ENCODE peak calls at places on chromosomes 5 and 9, in five cellular contexts. L, O, E, S and J are unnamed samples. For H3K27me3, the result is how much of the 10 kb centered on the place peaks cover.

GRCh38 chr5:43000198-43000840 is 39.8 kb downstream of the ANXA2R start:
- DNase-seq in O (no peak), S (peak), L (no peak), E (no peak), J (no peak)

GRCh38 chr5:72036951-72037350 is 70.3 kb upstream of the MAP1B start:
- DNase-seq in O (no peak), E (no peak), L (no peak), S (peak), J (no peak)

GRCh38 chr9:137479892-137480685 is 21.0 kb upstream of the NSMF start:
- DNase-seq in E (no peak), S (no peak), L (no peak), O (no peak), J (no peak)

GRCh38 chr5:53406630-53407316 is 73.7 kb upstream of the FST start:
- DNase-seq in S (peak), E (no peak), O (no peak), L (no peak), J (no peak)

GRCh38 chr5:14109041-14109747 is 33.9 kb upstream of the TRIO start:
- DNase-seq in E (no peak), L (no peak), O (no peak), S (peak), J (no peak)

GRCh38 chr5:124235031-124235562 is 511.3 kb downstream of the ZNF608 start:
- DNase-seq in O (no peak), L (no peak), S (no peak), E (no peak), J (no peak)

GRCh38 chr9:84261082-84261746 is 79.3 kb downstream of the SLC28A3 start:
- DNase-seq in E (peak), L (peak), S (peak), O (peak), J (peak)

GRCh38 chr5:38563624-38564023 is 7.2 kb upstream of the LIFR start:
- DNase-seq in S (no peak), E (no peak), O (no peak), L (peak), J (no peak)

GRCh38 chr5:159377653-159378052 is 47.4 kb upstream of the IL12B start:
- DNase-seq in E (no peak), L (no peak), S (no peak), O (no peak), J (no peak)

GRCh38 chr9:96031366-96031824 is 155.9 kb downstream of the ERCC6L2 start:
- DNase-seq in L (peak), S (no peak), E (no peak), O (peak), J (no peak)

GRCh38 chr5:151078490-151079262 is 2.2 kb downstream of the TNIP1 start:
- DNase-seq in E (no peak), L (no peak), O (no peak), S (no peak), J (no peak)

GRCh38 chr5:154002511-154003020 is 36.1 kb downstream of the FAM114A2 start:
- DNase-seq in E (no peak), O (no peak), L (no peak), S (no peak), J (no peak)

GRCh38 chr9:69104830-69105527 is 69.1 kb upstream of the TJP2 start:
- DNase-seq in L (peak), S (no peak), O (no peak), E (peak), J (no peak)

GRCh38 chr5:119470105-119470763 is 17.9 kb downstream of the HSD17B4 start:
- DNase-seq in L (no peak), O (no peak), E (no peak), S (no peak), J (no peak)

GRCh38 chr9:88458716-88459115 is 70.5 kb downstream of the SPIN1 start:
- DNase-seq in L (no peak), S (peak), O (no peak), E (no peak), J (peak)

GRCh38 chr5:123810253-123810652 is 298.3 kb downstream of the CSNK1G3 start:
- DNase-seq in E (no peak), O (no peak), L (peak), S (no peak), J (no peak)

GRCh38 chr5:138955672-138956295 is 80.6 kb upstream of the LRRTM2 start:
- DNase-seq in L (peak), O (no peak), S (no peak), E (no peak), J (no peak)

GRCh38 chr9:75083188-75083976 is 4.6 kb downstream of the NMRK1 start:
- DNase-seq in E (no peak), O (no peak), S (no peak), L (peak), J (no peak)

GRCh38 chr9:100216178-100216787 is 117.2 kb downstream of the INVS start:
- DNase-seq in O (no peak), L (peak), E (peak), S (peak), J (no peak)

GRCh38 chr9:113274474-113275146 is 762 bp downstream of the CDC26 start:
- DNase-seq in E (peak), O (no peak), S (peak), L (no peak), J (no peak)

GRCh38 chr9:115883467-115884329 is 269.9 kb upstream of the PAPPA start:
- DNase-seq in L (peak), O (peak), S (peak), E (peak), J (no peak)

GRCh38 chr5:11191673-11192072 is 430.6 kb upstream of the DAP start:
- DNase-seq in L (no peak), S (no peak), O (no peak), E (no peak), J (no peak)

GRCh38 chr5:149552038-149552494 is 827 bp upstream of the CSNK1A1 start:
- DNase-seq in L (no peak), O (no peak), E (no peak), S (no peak), J (no peak)

GRCh38 chr5:167452186-167452585 is 839.3 kb upstream of the WWC1 start:
- DNase-seq in E (no peak), S (peak), O (no peak), L (no peak), J (no peak)

GRCh38 chr9:105877719-105878118 is 183.4 kb downstream of the TMEM38B start:
- DNase-seq in S (no peak), L (no peak), O (no peak), E (no peak), J (no peak)

GRCh38 chr5:37776826-37777225 is 63.0 kb downstream of the GDNF start:
- DNase-seq in O (no peak), E (no peak), S (peak), L (no peak), J (peak)

GRCh38 chr5:171920765-171921391 is 85.6 kb downstream of the FBXW11 start:
- DNase-seq in E (no peak), S (no peak), O (no peak), L (no peak), J (no peak)

GRCh38 chr5:6432206-6432605 is 16.5 kb upstream of the UBE2QL1 start:
- DNase-seq in S (no peak), O (no peak), E (no peak), L (no peak), J (no peak)

GRCh38 chr5:69271376-69271775 is 36.7 kb downstream of the CDK7 start:
- DNase-seq in E (no peak), L (peak), O (peak), S (peak), J (no peak)

GRCh38 chr5:74072646-74073045 is 446.6 kb downstream of the ARHGEF28 start:
- DNase-seq in L (no peak), O (no peak), E (no peak), S (no peak), J (no peak)

GRCh38 chr9:96126321-96126881 is 175.6 kb downstream of the HSD17B3 start:
- DNase-seq in E (no peak), S (no peak), L (no peak), O (no peak), J (no peak)

GRCh38 chr5:178359738-178360137 is 127.1 kb upstream of the PHYKPL start:
- DNase-seq in O (no peak), L (no peak), E (no peak), S (no peak), J (no peak)

GRCh38 chr5:144028058-144028457 is 142.4 kb downstream of the YIPF5 start:
- DNase-seq in S (peak), E (no peak), O (peak), L (no peak), J (peak)

GRCh38 chr5:147037517-147038205 is 159.1 kb upstream of the PPP2R2B start:
- DNase-seq in L (no peak), O (no peak), S (peak), E (no peak), J (no peak)

GRCh38 chr5:91484662-91485061 is 101.5 kb upstream of the ARRDC3 start:
- DNase-seq in O (no peak), L (no peak), S (peak), E (no peak), J (no peak)

GRCh38 chr9:123473226-123473625 is 117.2 kb downstream of the CRB2 start:
- DNase-seq in E (no peak), L (no peak), O (no peak), S (no peak), J (no peak)

GRCh38 chr9:27519466-27520465 is 4.3 kb upstream of the IFNK start:
- DNase-seq in E (no peak), O (no peak), S (peak), L (no peak), J (no peak)

GRCh38 chr9:83628540-83628939 is 5.6 kb downstream of the IDNK start:
- DNase-seq in L (no peak), O (no peak), E (no peak), S (no peak), J (no peak)

GRCh38 chr9:128456613-128457061 is 831 bp downstream of the ODF2 start:
- DNase-seq in E (peak), O (peak), L (peak), S (peak), J (peak)

GRCh38 chr5:175201393-175201792 is 242.6 kb downstream of the DRD1 start:
- DNase-seq in O (no peak), E (no peak), L (no peak), S (peak), J (no peak)

DNA sequence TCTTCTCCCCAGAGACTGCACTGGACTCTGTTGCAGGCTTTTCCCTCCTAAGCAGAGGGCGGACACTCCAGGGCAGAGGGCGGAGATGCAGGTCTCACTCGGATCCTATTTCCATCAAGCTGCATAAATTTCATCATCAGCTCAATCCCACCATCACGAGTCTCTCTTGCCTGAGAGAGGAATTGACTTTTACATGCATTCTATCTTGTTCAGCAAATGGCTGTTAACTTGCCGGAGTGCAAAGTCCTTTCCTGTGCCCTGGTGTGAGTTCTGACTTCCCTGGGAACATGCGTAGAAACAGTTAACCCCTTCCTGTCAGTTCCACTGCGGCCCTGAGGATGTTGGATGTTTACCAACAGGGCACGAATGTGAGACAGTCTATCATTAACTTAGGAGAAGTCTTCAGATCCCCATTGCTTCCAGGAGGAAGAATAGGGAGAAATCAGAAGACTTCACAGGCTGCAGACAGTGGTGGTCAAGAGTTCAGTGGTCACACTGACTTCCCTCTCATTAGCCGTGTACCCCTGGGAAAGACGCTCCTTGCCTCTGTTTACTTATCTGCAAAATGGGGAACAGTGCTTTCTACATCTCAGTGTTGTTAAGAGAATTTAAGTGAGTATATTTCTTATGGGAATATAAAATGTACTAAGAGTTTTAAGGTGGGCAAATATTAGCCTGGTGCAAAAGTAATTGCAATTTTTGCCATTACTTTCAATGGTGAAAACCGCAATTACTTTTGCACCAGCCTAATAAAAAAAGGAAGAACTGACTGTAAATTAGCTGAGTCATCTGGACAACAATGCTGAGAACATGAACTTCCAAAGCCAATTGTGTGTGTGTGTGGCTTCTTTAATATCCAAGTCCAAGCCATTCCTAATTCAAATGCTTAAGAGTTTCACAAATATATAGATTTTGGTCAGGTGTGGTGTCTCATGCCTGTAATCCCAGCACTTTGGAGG is 248.0 kb downstream of the DRD1 start:
- DNase-seq in O (no peak), L (no peak), S (peak), E (no peak), J (no peak)
- H3K4me3 ChIP-seq in O (no peak), L (no peak), S (no peak), E (no peak), J (no peak)

DNA sequence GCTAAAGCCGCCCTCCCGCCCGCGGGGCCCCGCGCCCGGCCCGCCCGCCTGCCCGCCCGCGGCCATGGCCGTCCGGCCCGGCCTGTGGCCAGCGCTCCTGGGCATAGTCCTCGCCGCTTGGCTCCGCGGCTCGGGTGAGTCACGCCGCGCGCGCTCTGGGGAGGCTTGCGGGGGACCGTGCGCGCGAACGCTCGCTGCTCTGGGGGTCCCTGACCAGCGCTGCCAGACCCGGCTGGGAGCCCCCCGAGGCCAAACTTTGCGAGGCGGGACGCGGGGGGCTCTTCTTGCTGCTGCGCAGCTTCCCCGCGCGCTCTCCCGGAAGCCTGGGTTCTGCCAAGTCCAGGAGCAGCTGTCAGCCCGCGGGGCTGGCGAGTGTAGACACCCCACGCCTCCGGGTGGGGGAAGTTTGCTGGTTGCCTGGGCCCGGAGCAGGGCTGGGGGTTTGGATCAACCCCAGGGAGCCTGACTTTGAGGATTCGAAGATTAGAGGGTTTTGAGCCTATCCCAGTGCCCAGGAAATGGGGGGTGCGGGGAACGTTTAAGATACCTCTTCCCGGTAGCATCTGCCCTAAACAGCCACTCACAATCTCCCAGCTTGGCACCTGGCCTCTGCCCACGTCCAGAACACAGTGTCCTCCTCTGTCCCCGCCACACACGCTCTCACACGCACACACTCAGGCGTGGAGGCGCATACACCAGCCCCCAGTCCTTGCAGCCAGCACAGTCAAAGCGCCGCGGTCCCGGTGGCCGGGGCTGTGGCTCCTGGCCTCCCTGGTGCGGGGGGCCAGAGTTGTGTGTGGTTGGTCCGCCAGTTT is 535 bp downstream of the UNC5A start:
- DNase-seq in O (no peak), S (peak), E (no peak), L (no peak), J (no peak)
- H3K27me3 ChIP-seq in O (under half), S (under half), E (half or more), L (under half), J (under half)

DNA sequence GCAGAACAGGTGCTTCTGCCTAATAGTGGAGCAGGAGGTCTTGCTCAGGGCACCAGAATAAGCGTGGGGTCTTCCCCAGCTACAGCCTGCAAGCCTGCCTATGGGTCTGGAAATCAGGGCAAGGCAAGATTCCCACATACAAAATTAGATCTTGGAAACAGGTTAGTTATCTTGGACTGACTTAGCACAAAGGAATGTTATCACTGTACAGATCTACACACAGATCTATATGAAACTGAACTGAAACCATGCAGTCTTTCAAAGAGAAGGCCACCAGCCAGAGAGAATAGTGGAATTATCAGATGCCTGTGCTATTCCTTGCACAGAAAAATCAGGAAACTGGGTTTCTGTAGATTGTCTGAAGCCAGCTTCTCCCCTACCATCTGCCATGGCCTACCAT is 585.7 kb downstream of the ACTL7B start:
- DNase-seq in O (no peak), E (no peak), S (peak), L (no peak), J (no peak)
- TF ChIP-seq CTCF in O (no peak), E (no peak), S (no peak), L (no peak), J (no peak)

DNA sequence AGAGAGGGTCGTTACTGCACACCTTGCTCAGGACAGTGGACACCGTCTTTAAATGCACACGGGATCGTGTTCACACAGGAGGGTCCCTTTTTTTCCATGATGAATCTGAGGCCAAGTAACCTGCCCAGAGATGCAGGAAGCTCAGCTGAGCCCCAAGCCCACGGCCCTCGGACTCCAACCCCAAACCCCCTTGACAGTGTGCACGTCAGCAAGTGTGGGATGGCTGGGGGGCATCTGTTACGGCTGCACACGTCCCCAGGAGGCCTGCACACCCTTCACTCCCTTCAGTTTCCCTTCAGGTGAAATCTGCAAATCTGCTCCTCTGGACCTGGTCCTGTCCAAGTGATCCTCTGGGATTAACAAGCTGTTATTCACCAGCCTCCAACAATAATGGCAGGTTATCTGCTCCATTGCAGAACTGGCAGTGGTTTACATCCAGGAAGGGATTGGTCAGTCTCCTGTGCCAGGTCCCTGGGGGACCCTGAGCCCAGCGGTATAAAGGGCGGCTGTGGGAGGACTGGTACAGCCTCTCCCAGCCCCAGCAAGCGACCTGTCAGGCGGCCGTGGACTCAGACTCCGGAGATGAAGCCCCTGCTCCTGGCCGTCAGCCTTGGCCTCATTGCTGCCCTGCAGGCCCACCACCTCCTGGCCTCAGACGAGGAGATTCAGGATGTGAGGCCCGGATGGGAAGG is at the start of gene LCN1:
- DNase-seq in L (no peak), E (no peak), S (no peak), O (no peak), J (no peak)
- H3K4me3 ChIP-seq in L (no peak), E (no peak), S (no peak), O (no peak), J (no peak)

DNA sequence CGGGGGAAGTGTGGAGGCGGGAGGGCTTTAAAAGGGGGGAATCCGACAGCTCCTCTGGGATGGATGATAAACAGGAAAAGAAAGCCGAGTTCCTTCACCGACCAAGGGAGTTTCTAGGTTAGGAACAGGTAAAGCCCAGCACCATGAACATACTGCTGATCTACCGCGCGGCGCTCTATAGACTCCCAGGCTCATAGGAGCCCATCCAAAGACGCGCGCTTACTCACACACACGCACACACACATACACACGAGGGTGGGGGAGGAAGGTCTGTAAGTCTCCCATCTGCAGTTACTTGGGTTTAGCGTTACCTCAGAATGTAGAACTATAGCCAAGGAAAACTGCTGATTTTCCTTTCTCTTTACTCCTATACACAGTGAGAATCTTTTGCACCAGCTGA is 2.6 kb upstream of the GABRB2 start:
- DNase-seq in S (peak), L (no peak), O (no peak), E (no peak), J (no peak)
- H3K27me3 ChIP-seq in S (under half), L (under half), O (under half), E (under half), J (under half)